ENCODE peak calls at places on chromosomes 2 and 18, in four cellular contexts. W is globus pallidus; D is AG08395; I is stimulated activated CD4-positive, alpha-beta T cell treated with anti-CD3 and anti-CD28 coated beads, Interleukin-1b, Interleukin-23, amount 100 ng/mL, for 24 hours. J is an unnamed sample.

GRCh38 chr2:21006423-21007128 is 37.3 kb downstream of the APOB start:
- DNase-seq in W (no peak), D (no peak), I (no peak), J (no peak)

GRCh38 chr2:120384486-120385354 is 38.8 kb downstream of the INHBB start:
- DNase-seq in W (no peak), D (no peak), I (no peak), J (no peak)

GRCh38 chr2:113965644-113966043 is 75.8 kb downstream of the ACTR3 start:
- DNase-seq in W (peak; percentile 22), D (no peak), I (no peak), J (peak; percentile 48)

GRCh38 chr2:60516383-60516811 is 37.1 kb downstream of the BCL11A start:
- DNase-seq in W (no peak), D (peak; percentile 77), I (no peak), J (no peak)

GRCh38 chr2:219769044-219770030 is 141.9 kb downstream of the SLC4A3 start:
- DNase-seq in W (no peak), D (peak; percentile 15), I (no peak), J (no peak)

GRCh38 chr18:13178976-13179375 is 39.6 kb upstream of the LDLRAD4 start:
- DNase-seq in W (no peak), D (no peak), I (no peak), J (no peak)

GRCh38 chr2:235358981-235359471 is 134.8 kb upstream of the AGAP1 start:
- DNase-seq in W (no peak), D (no peak), I (no peak), J (no peak)

GRCh38 chr2:67895171-67895941 is 167.4 kb downstream of the C1D start:
- DNase-seq in W (no peak), D (no peak), I (no peak), J (no peak)

GRCh38 chr2:105744909-105745853 is at the start of gene NCK2:
- DNase-seq in W (no peak), D (peak; percentile 29), I (no peak), J (peak; percentile 45)

J was measured in activated CD8-positive, alpha-beta T cell treated with anti-CD3 and anti-CD28 coated beads, Interleukin-2, amount 10 ng/mL, durations not matched to agents 7 days and 5 days.